ENCODE peak calls at places on chromosomes 12 and 14, in four cellular contexts. One of them, this sample, is unnamed.

GRCh38 chr14:38883127-38883526 is 219.9 kb downstream of the SEC23A start:
- DNase-seq in H4: no peak
- DNase-seq in RPMI7951: no peak
- DNase-seq in LHCN-M2: no peak
- DNase-seq in this sample: no peak

GRCh38 chr12:47068539-47068938 is 10.9 kb upstream of the PCED1B start:
- DNase-seq in H4: no peak
- DNase-seq in RPMI7951: peak; percentile 72
- DNase-seq in LHCN-M2: peak; percentile 90
- DNase-seq in this sample: peak; percentile 66

GRCh38 chr12:57085999-57086950 is 2.6 kb upstream of the NAB2 start:
- DNase-seq in H4: peak; percentile 62
- DNase-seq in RPMI7951: peak; percentile 71
- DNase-seq in LHCN-M2: peak; percentile 72
- DNase-seq in this sample: peak; percentile 57

GRCh38 chr12:70853326-70853725 is 67.2 kb downstream of the PTPRR start:
- DNase-seq in H4: peak; percentile 58
- DNase-seq in RPMI7951: peak; percentile 70
- DNase-seq in LHCN-M2: peak; percentile 95
- DNase-seq in this sample: no peak

GRCh38 chr12:88325076-88325827 is 183.1 kb downstream of the TMTC3 start:
- DNase-seq in H4: peak; percentile 90
- DNase-seq in RPMI7951: peak; percentile 84
- DNase-seq in LHCN-M2: peak; percentile 96
- DNase-seq in this sample: peak; percentile 72

GRCh38 chr12:91037301-91037700 is 20.5 kb downstream of the KERA start:
- DNase-seq in H4: no peak
- DNase-seq in RPMI7951: no peak
- DNase-seq in LHCN-M2: no peak
- DNase-seq in this sample: no peak

GRCh38 chr14:63928744-63929174 is 76.0 kb downstream of the SYNE2 start:
- DNase-seq in H4: no peak
- DNase-seq in RPMI7951: no peak
- DNase-seq in LHCN-M2: no peak
- DNase-seq in this sample: no peak

GRCh38 chr12:55908726-55909512 is 18.8 kb downstream of the PYM1 start:
- DNase-seq in H4: no peak
- DNase-seq in RPMI7951: no peak
- DNase-seq in LHCN-M2: no peak
- DNase-seq in this sample: no peak

GRCh38 chr12:20985399-20985798 is 145.6 kb upstream of the SLCO1B1 start:
- DNase-seq in H4: no peak
- DNase-seq in RPMI7951: no peak
- DNase-seq in LHCN-M2: no peak
- DNase-seq in this sample: no peak